ENCODE peak calls at places on chromosome 2, in nine cellular contexts. E is OCI-LY7, K is PC-3, I is MM.1S, H is GM23338, P is neural progenitor cell, T is SK-N-SH, M is GM23248, D is HCT116. O is an unnamed sample.

GRCh38 chr2:100283724-100284501 is 38.4 kb downstream of the LONRF2 start:
- DNase-seq in H (no peak), P (no peak), D (peak; percentile 66), I (no peak), T (no peak), K (peak; percentile 33), E (no peak), M (no peak), O (no peak)

GRCh38 chr2:223613017-223613950 is 11.1 kb upstream of the SCG2 start:
- DNase-seq in T (peak; percentile 69), P (peak; percentile 55), D (peak; percentile 89), I (no peak), M (peak; percentile 99), K (peak; percentile 91), E (no peak), H (peak; percentile 82), O (peak; percentile 92)

GRCh38 chr2:133489146-133489545 is 79.1 kb downstream of the NCKAP5 start:
- DNase-seq in E (no peak), I (no peak), M (no peak), D (no peak), K (no peak), T (no peak), P (no peak), H (no peak), O (no peak)

GRCh38 chr2:28360742-28361293 is 31.8 kb upstream of the FOSL2 start:
- DNase-seq in H (no peak), K (peak; percentile 59), T (no peak), M (peak; percentile 70), P (no peak), D (no peak), E (no peak), I (no peak), O (peak; percentile 49)

GRCh38 chr2:180219471-180219870 is 212.4 kb upstream of the CWC22 start:
- DNase-seq in E (no peak), H (no peak), M (peak; percentile 27), K (no peak), I (no peak), P (no peak), T (no peak), D (no peak), O (no peak)

GRCh38 chr2:88658890-88659881 is 31.9 kb upstream of the EIF2AK3 start:
- DNase-seq in D (no peak), E (no peak), P (no peak), K (peak; percentile 86), H (peak; percentile 66), I (no peak), M (peak; percentile 72), T (no peak), O (peak; percentile 70)

GRCh38 chr2:137302957-137303356 is 537.6 kb downstream of the THSD7B start:
- DNase-seq in P (no peak), K (no peak), E (no peak), M (no peak), I (no peak), T (no peak), D (no peak), H (no peak), O (no peak)

GRCh38 chr2:215505044-215505786 is 69.3 kb upstream of the FN1 start:
- DNase-seq in E (no peak), H (no peak), K (no peak), D (no peak), T (no peak), M (peak; percentile 80), I (no peak), P (no peak), O (peak; percentile 78)

GRCh38 chr2:200860092-200860795 is 4.2 kb downstream of the CLK1 start:
- DNase-seq in T (no peak), K (no peak), E (no peak), D (no peak), P (no peak), M (peak; percentile 86), H (peak; percentile 8), I (no peak), O (no peak)

GRCh38 chr2:193331701-193332100 is 1137.0 kb upstream of the TMEFF2 start:
- DNase-seq in E (no peak), T (no peak), H (no peak), K (no peak), P (no peak), M (no peak), D (no peak), I (no peak), O (no peak)

GRCh38 chr2:128660836-128661235 is 342.2 kb upstream of the HS6ST1 start:
- DNase-seq in P (no peak), T (no peak), D (no peak), E (no peak), M (no peak), H (no peak), I (no peak), K (no peak), O (no peak)

GRCh38 chr2:220445429-220446105 is 818.1 kb downstream of the SLC4A3 start:
- DNase-seq in I (no peak), M (peak; percentile 20), D (no peak), P (no peak), E (no peak), H (no peak), K (peak; percentile 7), T (no peak), O (no peak)

GRCh38 chr2:11629851-11630250 is 40.1 kb downstream of the NTSR2 start:
- DNase-seq in M (no peak), K (no peak), I (no peak), D (no peak), T (no peak), H (no peak), P (no peak), E (no peak), O (no peak)

GRCh38 chr2:172234716-172235661 is 132.3 kb upstream of the DLX2 start:
- DNase-seq in K (no peak), M (peak; percentile 39), H (peak; percentile 81), I (no peak), P (peak; percentile 75), T (peak; percentile 77), D (no peak), E (no peak), O (peak; percentile 38)

GRCh38 chr2:76517238-76517909 is 806.7 kb upstream of the GCFC2 start:
- DNase-seq in M (no peak), T (no peak), I (no peak), H (no peak), E (no peak), P (no peak), K (no peak), D (no peak), O (no peak)

GRCh38 chr2:98463988-98464771 is 19.5 kb downstream of the INPP4A start:
- DNase-seq in P (no peak), D (no peak), I (peak; percentile 66), K (no peak), H (no peak), E (no peak), T (no peak), M (no peak), O (no peak)

GRCh38 chr2:79882548-79882947 is 369.7 kb downstream of the CTNNA2 start:
- DNase-seq in M (no peak), H (no peak), K (no peak), D (no peak), P (peak; percentile 37), I (no peak), T (no peak), E (no peak), O (no peak)

GRCh38 chr2:109172556-109173105 is 43.6 kb downstream of the SH3RF3 start:
- DNase-seq in T (no peak), M (peak; percentile 36), K (no peak), E (no peak), P (no peak), D (no peak), H (no peak), I (no peak), O (no peak)

GRCh38 chr2:15146960-15147359 is 414.2 kb downstream of the NBAS start:
- DNase-seq in M (no peak), H (no peak), T (no peak), K (peak; percentile 19), E (no peak), P (no peak), I (no peak), D (no peak), O (no peak)

GRCh38 chr2:15145919-15146318 is 415.2 kb downstream of the NBAS start:
- DNase-seq in D (no peak), I (no peak), T (no peak), E (no peak), K (no peak), M (no peak), H (no peak), P (no peak), O (no peak)

GRCh38 chr2:15141211-15141610 is 419.9 kb downstream of the NBAS start:
- DNase-seq in H (no peak), K (no peak), I (no peak), P (no peak), T (no peak), D (no peak), E (peak; percentile 21), M (no peak), O (no peak)

GRCh38 chr2:15145046-15145817 is 415.9 kb downstream of the NBAS start:
- DNase-seq in P (no peak), D (no peak), E (no peak), M (peak; percentile 11), I (no peak), H (no peak), T (no peak), K (peak; percentile 67), O (no peak)

GRCh38 chr2:15142069-15142689 is 419.0 kb downstream of the NBAS start:
- DNase-seq in K (peak; percentile 88), T (no peak), P (no peak), E (peak; percentile 98), M (no peak), I (peak; percentile 96), D (no peak), H (no peak), O (no peak)
- TF ChIP-seq EZH2phosphoT487 in K (no peak), T (no peak), P (no peak), E (no peak), M (no peak), I (no peak), D (no peak), H (no peak), O (no peak)

GRCh38 chr2:218832081-218832480 is 478 bp upstream of the PRKAG3 start:
- DNase-seq in D (no peak), P (no peak), E (no peak), K (no peak), M (peak; percentile 19), H (no peak), I (no peak), T (no peak), O (no peak)
- H3K4me2 ChIP-seq in D (peak overlapping the region; percentile 52), P (no peak overlapping the region), E (no peak overlapping the region), K (peak overlapping the region; percentile 33), M (no peak overlapping the region), H (no peak overlapping the region), I (no peak overlapping the region), T (no peak overlapping the region), O (no peak overlapping the region)

GRCh38 chr2:178242552-178242883 is 48.2 kb downstream of the OSBPL6 start:
- DNase-seq in H (no peak), T (no peak), P (no peak), E (no peak), K (no peak), M (no peak), D (no peak), I (no peak), O (no peak)
- H2AFZ ChIP-seq in H (no peak overlapping the region), T (peak overlapping the region; percentile 43), P (no peak overlapping the region), E (no peak overlapping the region), K (no peak overlapping the region), M (no peak overlapping the region), D (no peak overlapping the region), I (no peak overlapping the region), O (no peak overlapping the region)

DNA sequence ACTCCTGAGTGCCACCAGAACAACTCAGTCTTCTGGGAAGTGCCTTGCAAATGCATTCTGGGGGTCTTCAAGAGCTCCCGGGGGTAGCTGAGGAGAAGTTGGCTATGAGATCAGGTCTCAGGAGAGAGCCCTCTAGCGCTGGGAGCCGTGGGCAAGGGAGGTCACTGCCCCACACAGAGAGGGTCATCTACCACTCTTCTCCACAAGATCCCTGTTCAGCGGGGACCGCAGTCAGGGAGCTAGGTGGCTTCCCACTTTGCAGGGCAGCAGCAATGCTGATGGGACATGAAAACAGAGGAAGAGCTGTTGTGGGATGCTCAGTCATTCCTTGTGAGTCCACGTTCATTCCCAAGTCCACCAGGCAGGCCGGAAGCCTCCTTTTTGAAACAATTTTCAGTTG is 66.6 kb downstream of the ACKR3 start:
- DNase-seq in I (no peak), H (no peak), D (no peak), K (no peak), T (no peak), E (no peak), P (no peak), M (no peak), O (no peak)
- TF ChIP-seq EZH2phosphoT487 in I (no peak), H (no peak), D (no peak), K (no peak), T (no peak), E (no peak), P (no peak), M (no peak), O (no peak)